ENCODE peak calls at places on chromosomes 12 and 14, in six cellular contexts. One of them, this sample, is unnamed. For H3K27me3, the result is how much of the 10 kb centered on the place peaks cover.

GRCh38 chr14:85532981-85533820 is 3.3 kb downstream of the FLRT2 start:
- DNase-seq in upper lobe of right lung: peak
- DNase-seq in kidney epithelial cell: no peak
- DNase-seq in ovary: peak
- DNase-seq in pancreas: peak
- DNase-seq in heart right ventricle: peak
- DNase-seq in this sample: peak

GRCh38 chr14:88551936-88552565 is 2.8 kb downstream of the PTPN21 start:
- DNase-seq in upper lobe of right lung: no peak
- DNase-seq in kidney epithelial cell: no peak
- DNase-seq in ovary: peak
- DNase-seq in pancreas: no peak
- DNase-seq in heart right ventricle: peak
- DNase-seq in this sample: peak

GRCh38 chr12:89117448-89118034 is 234.8 kb downstream of the DUSP6 start:
- DNase-seq in upper lobe of right lung: no peak
- DNase-seq in kidney epithelial cell: no peak
- DNase-seq in ovary: no peak
- DNase-seq in pancreas: peak
- DNase-seq in heart right ventricle: no peak
- DNase-seq in this sample: no peak

GRCh38 chr14:49828640-49829039 is 23.9 kb downstream of the NEMF start:
- DNase-seq in upper lobe of right lung: no peak
- DNase-seq in kidney epithelial cell: no peak
- DNase-seq in ovary: no peak
- DNase-seq in pancreas: no peak
- DNase-seq in heart right ventricle: no peak
- DNase-seq in this sample: no peak

GRCh38 chr14:77407158-77407557 is 16.2 kb downstream of the NOXRED1 start:
- DNase-seq in upper lobe of right lung: no peak
- DNase-seq in kidney epithelial cell: no peak
- DNase-seq in ovary: no peak
- DNase-seq in pancreas: no peak
- DNase-seq in heart right ventricle: no peak
- DNase-seq in this sample: peak

GRCh38 chr12:47085815-47086252 is 6.1 kb upstream of the AMIGO2 start:
- DNase-seq in upper lobe of right lung: no peak
- DNase-seq in kidney epithelial cell: no peak
- DNase-seq in ovary: no peak
- DNase-seq in pancreas: no peak
- DNase-seq in heart right ventricle: peak
- DNase-seq in this sample: no peak

GRCh38 chr12:133231001-133231400 is 4.7 kb downstream of the ANHX start:
- DNase-seq in upper lobe of right lung: no peak
- DNase-seq in kidney epithelial cell: no peak
- DNase-seq in ovary: no peak
- DNase-seq in pancreas: no peak
- DNase-seq in heart right ventricle: no peak
- DNase-seq in this sample: no peak

GRCh38 chr14:100341301-100342031 is 18.3 kb downstream of the SLC25A47 start:
- DNase-seq in upper lobe of right lung: peak
- DNase-seq in kidney epithelial cell: peak
- DNase-seq in ovary: no peak
- DNase-seq in pancreas: no peak
- DNase-seq in heart right ventricle: peak
- DNase-seq in this sample: peak

GRCh38 chr12:50078281-50078680 is 6.9 kb upstream of the SMARCD1 start:
- DNase-seq in upper lobe of right lung: no peak
- DNase-seq in kidney epithelial cell: no peak
- DNase-seq in ovary: no peak
- DNase-seq in pancreas: no peak
- DNase-seq in heart right ventricle: no peak
- DNase-seq in this sample: no peak

GRCh38 chr12:32603858-32604257 is 75.2 kb upstream of the DNM1L start:
- DNase-seq in upper lobe of right lung: no peak
- DNase-seq in kidney epithelial cell: no peak
- DNase-seq in ovary: no peak
- DNase-seq in pancreas: no peak
- DNase-seq in heart right ventricle: no peak
- DNase-seq in this sample: no peak

GRCh38 chr12:100539209-100539608 is 34.3 kb upstream of the GAS2L3 start:
- DNase-seq in upper lobe of right lung: no peak
- DNase-seq in kidney epithelial cell: no peak
- DNase-seq in ovary: no peak
- DNase-seq in pancreas: no peak
- DNase-seq in heart right ventricle: peak
- DNase-seq in this sample: peak

GRCh38 chr12:56266634-56267442 is at the start of gene COQ10A:
- DNase-seq in upper lobe of right lung: peak
- DNase-seq in kidney epithelial cell: peak
- DNase-seq in ovary: peak
- DNase-seq in pancreas: peak
- DNase-seq in heart right ventricle: peak
- DNase-seq in this sample: peak

GRCh38 chr14:89078021-89078676 is 253.7 kb downstream of the TTC8 start:
- DNase-seq in upper lobe of right lung: no peak
- DNase-seq in kidney epithelial cell: no peak
- DNase-seq in ovary: no peak
- DNase-seq in pancreas: no peak
- DNase-seq in heart right ventricle: no peak
- DNase-seq in this sample: no peak

GRCh38 chr12:127943481-127944210 is 323.3 kb upstream of the TMEM132C start:
- DNase-seq in upper lobe of right lung: no peak
- DNase-seq in kidney epithelial cell: no peak
- DNase-seq in ovary: no peak
- DNase-seq in pancreas: no peak
- DNase-seq in heart right ventricle: no peak
- DNase-seq in this sample: no peak

GRCh38 chr14:94337274-94337673 is 14.1 kb upstream of the SERPINA6 start:
- DNase-seq in upper lobe of right lung: no peak
- DNase-seq in kidney epithelial cell: no peak
- DNase-seq in ovary: no peak
- DNase-seq in pancreas: no peak
- DNase-seq in heart right ventricle: no peak
- DNase-seq in this sample: no peak

GRCh38 chr12:14260011-14260993 is 105.2 kb upstream of the ATF7IP start:
- DNase-seq in upper lobe of right lung: peak
- DNase-seq in kidney epithelial cell: peak
- DNase-seq in ovary: peak
- DNase-seq in pancreas: peak
- DNase-seq in heart right ventricle: peak
- DNase-seq in this sample: peak

GRCh38 chr14:86935241-86935640 is 1057.7 kb downstream of the GALC start:
- DNase-seq in upper lobe of right lung: no peak
- DNase-seq in kidney epithelial cell: peak
- DNase-seq in ovary: no peak
- DNase-seq in pancreas: no peak
- DNase-seq in heart right ventricle: no peak
- DNase-seq in this sample: no peak

GRCh38 chr14:30559638-30560071 is 697 bp downstream of the G2E3 start:
- DNase-seq in upper lobe of right lung: no peak
- DNase-seq in kidney epithelial cell: no peak
- DNase-seq in ovary: no peak
- DNase-seq in pancreas: no peak
- DNase-seq in heart right ventricle: no peak
- DNase-seq in this sample: no peak

GRCh38 chr12:1827806-1828805 is 7.7 kb downstream of the LRTM2 start:
- DNase-seq in upper lobe of right lung: no peak
- DNase-seq in kidney epithelial cell: no peak
- DNase-seq in ovary: no peak
- DNase-seq in pancreas: no peak
- DNase-seq in heart right ventricle: no peak
- DNase-seq in this sample: no peak
- H3K27me3 ChIP-seq in upper lobe of right lung: under half
- H3K27me3 ChIP-seq in kidney epithelial cell: half or more
- H3K27me3 ChIP-seq in ovary: under half
- H3K27me3 ChIP-seq in pancreas: under half
- H3K27me3 ChIP-seq in heart right ventricle: half or more
- H3K27me3 ChIP-seq in this sample: under half

DNA sequence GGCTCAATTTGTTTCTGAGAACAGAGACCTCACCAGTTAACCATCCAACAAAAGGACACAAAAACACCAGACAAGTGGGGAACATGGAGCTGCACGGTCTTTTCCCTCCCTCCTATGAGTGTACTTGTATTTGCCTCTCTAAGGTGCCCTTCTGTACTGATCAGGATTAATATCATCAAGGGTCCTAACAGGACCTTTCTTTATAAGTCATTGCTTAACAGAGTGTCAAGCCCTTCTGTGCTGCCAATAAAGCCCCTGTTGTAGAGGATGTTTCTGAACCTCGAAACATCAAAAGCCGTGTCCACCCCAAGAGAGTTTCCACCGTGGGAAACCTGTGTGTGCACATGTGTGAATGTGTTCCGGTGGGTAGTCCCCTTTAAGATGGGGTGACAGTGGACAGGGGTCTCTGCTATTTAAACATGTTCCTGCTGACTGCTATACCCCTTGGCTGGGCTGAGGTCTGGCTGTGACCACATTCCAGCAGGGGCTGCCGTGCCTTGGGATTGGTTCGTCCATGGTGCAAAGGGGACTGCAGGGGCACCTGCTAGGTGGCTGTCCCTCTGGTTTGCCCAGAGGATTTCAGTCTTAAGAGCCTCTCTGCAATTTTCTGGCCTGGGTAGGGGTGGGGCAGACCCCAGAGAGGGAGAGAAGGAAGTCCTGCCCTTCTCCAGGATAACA is 6.0 kb downstream of the ESRRB start:
- DNase-seq in upper lobe of right lung: no peak
- DNase-seq in kidney epithelial cell: no peak
- DNase-seq in ovary: no peak
- DNase-seq in pancreas: no peak
- DNase-seq in heart right ventricle: no peak
- DNase-seq in this sample: no peak
- H3K27me3 ChIP-seq in upper lobe of right lung: half or more
- H3K27me3 ChIP-seq in kidney epithelial cell: half or more
- H3K27me3 ChIP-seq in ovary: under half
- H3K27me3 ChIP-seq in pancreas: under half
- H3K27me3 ChIP-seq in heart right ventricle: half or more
- H3K27me3 ChIP-seq in this sample: under half

DNA sequence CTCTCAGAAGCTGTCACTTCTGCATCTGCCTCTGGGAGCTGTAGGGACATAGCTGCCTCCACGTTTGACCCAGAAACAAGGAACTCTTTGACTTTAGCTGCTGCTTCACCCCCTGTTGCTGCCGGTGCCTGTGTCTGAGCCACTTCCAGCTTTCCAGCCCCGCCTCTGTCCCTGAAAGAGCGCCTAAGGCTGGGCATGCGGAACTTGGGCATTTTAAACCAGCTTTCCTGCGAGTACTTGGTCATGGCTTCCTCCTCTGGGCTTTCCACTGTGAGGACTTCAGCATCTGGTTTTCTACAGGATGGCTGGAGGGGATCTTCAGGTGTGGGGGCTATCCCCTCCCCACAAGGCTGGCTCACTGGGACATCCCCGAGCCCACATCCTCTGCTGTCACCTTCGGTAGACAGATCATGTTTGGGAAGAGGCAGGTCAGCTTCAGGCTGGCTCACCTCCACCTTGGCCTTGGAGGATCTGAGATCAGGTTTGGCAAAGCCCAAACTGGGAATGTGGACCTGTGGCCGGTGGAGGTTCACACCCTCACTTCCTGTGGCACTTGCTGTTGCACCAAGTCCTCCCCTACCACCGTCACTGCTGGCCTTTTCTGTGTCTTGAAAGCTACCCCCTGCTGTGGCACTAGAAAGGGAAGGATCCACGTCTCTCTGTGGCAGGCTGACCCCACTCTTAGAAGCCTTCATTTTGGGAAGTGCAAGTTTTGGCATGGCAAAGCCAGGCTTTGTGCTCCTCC is 15.2 kb downstream of the PLD4 start:
- DNase-seq in upper lobe of right lung: peak
- DNase-seq in kidney epithelial cell: no peak
- DNase-seq in ovary: no peak
- DNase-seq in pancreas: no peak
- DNase-seq in heart right ventricle: no peak
- DNase-seq in this sample: no peak
- H3K27me3 ChIP-seq in upper lobe of right lung: under half
- H3K27me3 ChIP-seq in kidney epithelial cell: under half
- H3K27me3 ChIP-seq in ovary: under half
- H3K27me3 ChIP-seq in pancreas: under half
- H3K27me3 ChIP-seq in heart right ventricle: under half
- H3K27me3 ChIP-seq in this sample: under half

GRCh38 chr12:106588771-106589170 is 6.0 kb downstream of the RFX4 start:
- DNase-seq in upper lobe of right lung: no peak
- DNase-seq in kidney epithelial cell: no peak
- DNase-seq in ovary: no peak
- DNase-seq in pancreas: no peak
- DNase-seq in heart right ventricle: no peak
- DNase-seq in this sample: no peak
- H3K27me3 ChIP-seq in upper lobe of right lung: half or more
- H3K27me3 ChIP-seq in kidney epithelial cell: half or more
- H3K27me3 ChIP-seq in ovary: under half
- H3K27me3 ChIP-seq in pancreas: under half
- H3K27me3 ChIP-seq in heart right ventricle: half or more
- H3K27me3 ChIP-seq in this sample: under half

GRCh38 chr14:101563352-101563653 is 2.0 kb downstream of the DIO3 start:
- DNase-seq in upper lobe of right lung: no peak
- DNase-seq in kidney epithelial cell: no peak
- DNase-seq in ovary: no peak
- DNase-seq in pancreas: no peak
- DNase-seq in heart right ventricle: no peak
- DNase-seq in this sample: no peak
- H3K27me3 ChIP-seq in upper lobe of right lung: half or more
- H3K27me3 ChIP-seq in kidney epithelial cell: half or more
- H3K27me3 ChIP-seq in ovary: under half
- H3K27me3 ChIP-seq in pancreas: under half
- H3K27me3 ChIP-seq in heart right ventricle: half or more
- H3K27me3 ChIP-seq in this sample: under half